ENCODE peak calls at places on chromosomes 5 and 9, in six cellular contexts. O is choroid plexus epithelial cell; Z is SW480; S is activated T-helper 1 cell treated with anti-CD3 and anti-CD28 coated beads, Interleukin-12 subunit alpha, Interleukin-12 subunit beta, Interleukin-2, Interleukin-4 antibody, amounts not matched to agents 30 ng/mL and 10 ng/mL and 1 ng/mL, durations not matched to agents 14 hours and 24 hours and 36 hours; L is body of pancreas; I is mucosa of gallbladder. W is an unnamed sample.

GRCh38 chr5:32254987-32255900 is 57.5 kb downstream of the MTMR12 start:
- DNase-seq in L (no peak), Z (no peak), I (no peak), S (no peak), O (no peak), W (no peak)

GRCh38 chr5:177310757-177311173 is 933 bp downstream of the MXD3 start:
- DNase-seq in L (no peak), Z (peak; percentile 58), S (no peak), O (peak; percentile 36), I (no peak), W (peak; percentile 26)

GRCh38 chr5:133274597-133274935 is 222.8 kb downstream of the HSPA4 start:
- DNase-seq in Z (peak; percentile 28), I (no peak), S (no peak), O (no peak), L (no peak), W (no peak)

GRCh38 chr5:176700239-176700847 is 53.1 kb downstream of the TSPAN17 start:
- DNase-seq in S (no peak), I (no peak), Z (no peak), L (no peak), O (peak; percentile 22), W (peak; percentile 41)

GRCh38 chr5:115532517-115532916 is 12.1 kb downstream of the FEM1C start:
- DNase-seq in I (no peak), L (no peak), O (peak; percentile 41), S (no peak), Z (no peak), W (no peak)

GRCh38 chr9:88106492-88106891 is 31.8 kb downstream of the SPATA31C2 start:
- DNase-seq in I (peak; percentile 23), Z (peak; percentile 77), O (peak; percentile 72), S (peak; percentile 7), L (peak; percentile 52), W (peak; percentile 44)

GRCh38 chr9:70601000-70601929 is 186.8 kb upstream of the KLF9 start:
- DNase-seq in I (peak; percentile 94), Z (peak; percentile 83), S (no peak), L (peak; percentile 82), O (peak; percentile 96), W (peak; percentile 52)

GRCh38 chr5:172454355-172455086 is at the start of gene SH3PXD2B:
- DNase-seq in S (peak; percentile 27), Z (peak; percentile 54), L (peak; percentile 73), O (peak; percentile 52), I (peak; percentile 75), W (peak; percentile 57)

GRCh38 chr5:169248520-169248919 is 52.4 kb downstream of the SLIT3 start:
- DNase-seq in L (no peak), Z (no peak), I (no peak), O (no peak), S (no peak), W (no peak)

GRCh38 chr5:167863883-167864282 is 427.6 kb upstream of the WWC1 start:
- DNase-seq in L (no peak), I (no peak), O (no peak), S (no peak), Z (no peak), W (no peak)

GRCh38 chr5:54524704-54525103 is 7.1 kb downstream of the SNX18 start:
- DNase-seq in Z (no peak), S (no peak), L (peak; percentile 45), O (peak; percentile 74), I (peak; percentile 23), W (no peak)

GRCh38 chr5:174455301-174455700 is 269.1 kb upstream of the MSX2 start:
- DNase-seq in O (no peak), Z (peak; percentile 54), S (no peak), L (no peak), I (no peak), W (no peak)

GRCh38 chr9:98859941-98860340 is 52.5 kb downstream of the GALNT12 start:
- DNase-seq in L (no peak), S (no peak), Z (no peak), I (no peak), O (no peak), W (no peak)

GRCh38 chr5:33890633-33891032 is 1.2 kb downstream of the ADAMTS12 start:
- DNase-seq in O (peak; percentile 63), S (no peak), L (no peak), Z (no peak), I (no peak), W (peak; percentile 11)

GRCh38 chr9:108836771-108837170 is 19.0 kb downstream of the ACTL7B start:
- DNase-seq in I (no peak), S (no peak), Z (no peak), O (no peak), L (no peak), W (peak; percentile 61)

GRCh38 chr9:34171753-34172535 is 6.9 kb upstream of the UBAP1 start:
- DNase-seq in Z (no peak), S (peak; percentile 48), I (no peak), O (no peak), L (no peak), W (no peak)

GRCh38 chr5:142976861-142977260 is 206.7 kb downstream of the ARHGAP26 start:
- DNase-seq in L (no peak), Z (peak; percentile 56), S (no peak), I (no peak), O (peak; percentile 35), W (peak; percentile 48)

GRCh38 chr9:32430720-32431119 is 46.3 kb downstream of the ACO1 start:
- DNase-seq in I (no peak), O (peak; percentile 79), Z (no peak), L (no peak), S (no peak), W (peak; percentile 45)

GRCh38 chr5:14723648-14724231 is 59.2 kb downstream of the OTULIN start:
- DNase-seq in I (no peak), S (no peak), L (no peak), O (no peak), Z (no peak), W (peak; percentile 17)

GRCh38 chr5:30390095-30390494 is 803.4 kb upstream of the CDH6 start:
- DNase-seq in L (no peak), S (no peak), I (no peak), O (peak; percentile 15), Z (no peak), W (peak; percentile 60)

GRCh38 chr9:127105805-127106492 is 16.5 kb downstream of the ANGPTL2 start:
- DNase-seq in O (peak; percentile 18), S (no peak), Z (no peak), I (no peak), L (no peak), W (no peak)

GRCh38 chr9:94870793-94871558 is 144.5 kb downstream of the AOPEP start:
- DNase-seq in S (no peak), L (no peak), I (no peak), O (no peak), Z (peak; percentile 91), W (peak; percentile 60)

GRCh38 chr5:78235289-78235688 is 59.2 kb downstream of the AP3B1 start:
- DNase-seq in S (no peak), I (no peak), L (peak; percentile 17), O (peak; percentile 58), Z (no peak), W (no peak)

GRCh38 chr5:36599986-36600779 is 6.2 kb upstream of the SLC1A3 start:
- DNase-seq in S (no peak), Z (no peak), I (no peak), O (no peak), L (no peak), W (peak; percentile 79)

GRCh38 chr5:66994790-66995189 is 201.8 kb downstream of the CD180 start:
- DNase-seq in S (no peak), L (no peak), Z (no peak), O (no peak), I (no peak), W (no peak)

GRCh38 chr9:111644195-111644772 is 13.2 kb downstream of the DNAJC25 start:
- DNase-seq in I (no peak), L (no peak), S (no peak), O (no peak), Z (no peak), W (no peak)

GRCh38 chr9:37390759-37391158 is 31.7 kb upstream of the GRHPR start:
- DNase-seq in I (no peak), S (no peak), Z (peak; percentile 33), L (peak; percentile 78), O (peak; percentile 29), W (peak; percentile 41)

GRCh38 chr5:116990010-116990409 is 415.4 kb upstream of the SEMA6A start:
- DNase-seq in I (no peak), S (no peak), O (no peak), Z (no peak), L (no peak), W (no peak)